ENCODE peak calls at places on chromosomes 4 and X, in six cellular contexts. O is HepG2, B is GM12891, T is K562, U is GM12878, X is endothelial cell of umbilical vein. C is an unnamed sample.
A peak's percentile ranks its signal among the peaks of the same experiment; 100 is the strongest.

GRCh38 chr4:86449746-86450145 is 89.9 kb upstream of the MAPK10 start:
- DNase-seq in O (no peak), B (no peak), T (no peak), U (no peak), X (no peak), C (no peak)

GRCh38 chrX:69170319-69170718 is 5.1 kb upstream of the PJA1 start:
- DNase-seq in O (no peak), B (no peak), T (no peak), U (no peak), X (no peak), C (no peak)

GRCh38 chrX:41599507-41599906 is 89.3 kb upstream of the GPR34 start:
- DNase-seq in O (no peak), B (no peak), T (no peak), U (no peak), X (no peak), C (no peak)

GRCh38 chrX:54978448-54978847 is 15.5 kb downstream of the PFKFB1 start:
- DNase-seq in O (peak; percentile 61), B (no peak), T (no peak), U (no peak), X (peak; percentile 1), C (no peak)

GRCh38 chr4:56739104-56739777 is 58.1 kb upstream of the HOPX start:
- DNase-seq in O (no peak), B (no peak), T (no peak), U (no peak), X (no peak), C (no peak)

GRCh38 chr4:13860126-13860525 is 232.6 kb upstream of the BOD1L1 start:
- DNase-seq in O (peak; percentile 60), B (no peak), T (no peak), U (no peak), X (no peak), C (no peak)

GRCh38 chrX:13652256-13653021 is 502 bp upstream of the TCEANC start:
- DNase-seq in O (no peak), B (no peak), T (peak; percentile 26), U (no peak), X (peak; percentile 76), C (no peak)

GRCh38 chr4:39823193-39823592 is 125.3 kb downstream of the UBE2K start:
- DNase-seq in O (no peak), B (no peak), T (no peak), U (no peak), X (no peak), C (no peak)

GRCh38 chr4:98710831-98711230 is 52.4 kb upstream of the TSPAN5 start:
- DNase-seq in O (no peak), B (no peak), T (no peak), U (no peak), X (peak; percentile 31), C (no peak)

GRCh38 chr4:8870647-8871416 is 807 bp downstream of the HMX1 start:
- DNase-seq in O (no peak), B (no peak), T (no peak), U (no peak), X (no peak), C (no peak)

GRCh38 chr4:108426493-108426892 is 193.9 kb upstream of the RPL34 start:
- DNase-seq in O (no peak), B (no peak), T (no peak), U (no peak), X (no peak), C (no peak)
- TF ChIP-seq POLR2AphosphoS5 in O (no peak), B (no peak), T (no peak), U (no peak), X (no peak), C (no peak)

GRCh38 chr4:133145241-133145640 is 3.9 kb upstream of the PCDH10 start:
- DNase-seq in O (no peak), B (no peak), T (no peak), U (no peak), X (no peak), C (no peak)

GRCh38 chr4:133146574-133147198 is 2.4 kb upstream of the PCDH10 start:
- DNase-seq in O (peak; percentile 15), B (peak; percentile 21), T (peak; percentile 23), U (no peak), X (peak; percentile 88), C (no peak)

GRCh38 chr4:133146192-133146573 is 2.9 kb upstream of the PCDH10 start:
- DNase-seq in O (no peak), B (no peak), T (no peak), U (no peak), X (no peak), C (no peak)

GRCh38 chr4:133147365-133147821 is 1.7 kb upstream of the PCDH10 start:
- DNase-seq in O (no peak), B (no peak), T (no peak), U (no peak), X (peak; percentile 48), C (no peak)

DNA sequence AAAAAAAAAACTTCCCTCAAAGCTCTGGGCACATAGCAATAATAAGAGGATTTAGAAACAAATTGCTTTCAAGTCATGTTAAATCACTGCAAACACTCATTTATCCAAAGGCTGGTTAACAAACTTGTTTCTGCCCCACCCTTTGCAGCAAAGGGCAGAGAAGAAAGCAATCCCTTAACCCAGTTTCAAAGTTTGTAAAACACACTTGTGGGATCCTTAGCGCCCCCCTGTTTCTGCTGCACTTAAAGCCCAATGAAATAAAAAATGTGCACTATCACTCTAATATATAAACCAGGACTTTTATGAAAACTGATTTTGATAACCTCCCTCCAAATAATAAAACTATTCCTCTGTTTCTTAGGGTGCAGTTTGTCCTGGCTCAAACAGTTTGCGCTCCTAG is 3.3 kb upstream of the PCDH10 start:
- DNase-seq in O (no peak), B (no peak), T (no peak), U (no peak), X (peak; percentile 52), C (no peak)
- TF ChIP-seq POLR2AphosphoS5 in O (no peak), B (no peak), T (no peak), U (no peak), X (no peak), C (no peak)

DNA sequence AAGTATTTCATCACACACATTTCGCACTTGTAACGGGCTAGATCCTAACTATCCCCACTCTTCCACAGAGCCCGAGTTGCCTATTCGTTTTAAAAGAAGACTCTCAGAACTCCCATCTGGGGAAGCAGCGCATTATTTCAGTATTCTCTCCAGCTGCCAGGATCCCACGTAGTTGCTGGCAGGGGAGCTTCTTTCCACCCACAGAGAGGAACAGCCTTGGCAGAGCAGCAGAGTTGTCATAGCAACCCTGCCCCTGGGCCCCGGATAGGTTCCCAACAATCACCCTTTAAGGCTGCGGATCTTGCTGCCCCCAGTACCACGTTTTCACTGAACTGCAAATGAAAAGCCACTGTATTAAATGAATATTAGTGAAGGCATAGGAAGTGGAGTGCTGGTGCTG is 106.7 kb downstream of the GPM6A start:
- DNase-seq in O (no peak), B (no peak), T (no peak), U (no peak), X (no peak), C (no peak)
- TF ChIP-seq POLR2AphosphoS5 in O (no peak), B (no peak), T (no peak), U (no peak), X (no peak), C (no peak)

DNA sequence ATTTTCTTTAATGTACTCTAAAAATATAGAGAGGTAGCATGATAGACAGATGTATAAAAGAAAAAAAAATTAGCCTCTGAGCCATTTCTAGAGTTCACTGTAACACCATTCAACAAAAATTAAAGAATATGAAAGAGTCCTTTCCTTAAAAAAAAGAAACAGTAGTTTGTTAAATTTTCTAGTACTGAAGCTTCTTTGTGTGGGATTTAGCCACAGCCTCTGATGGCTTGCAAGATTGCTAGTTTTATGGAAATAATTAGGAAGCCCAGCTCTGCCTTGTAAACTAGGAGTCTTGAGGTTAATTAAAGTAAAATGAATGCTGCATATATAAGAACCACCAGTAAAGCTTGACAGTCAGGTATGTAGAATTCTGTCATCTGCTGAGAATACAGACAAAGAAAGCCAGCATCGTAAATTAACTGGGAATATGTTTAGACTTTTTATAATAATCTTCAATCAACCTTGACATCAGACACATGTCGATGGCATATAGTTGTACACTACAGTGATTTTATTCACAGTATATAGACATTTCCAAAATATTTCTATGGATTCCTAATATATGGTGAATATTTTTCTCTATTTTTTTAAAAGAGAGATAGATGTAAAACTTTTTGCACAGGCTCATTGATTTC is 44.8 kb upstream of the NEIL3 start:
- DNase-seq in O (no peak), B (no peak), T (no peak), U (no peak), X (no peak), C (no peak)
- TF ChIP-seq POLR2AphosphoS5 in O (no peak), B (no peak), T (no peak), U (no peak), X (no peak), C (no peak)

GRCh38 chrX:43655961-43656494 is at the start of gene MAOA:
- DNase-seq in O (peak; percentile 18), B (no peak), T (no peak), U (no peak), X (peak; percentile 59), C (no peak)

GRCh38 chrX:43655151-43655676 is 885 bp upstream of the MAOA start:
- DNase-seq in O (no peak), B (no peak), T (no peak), U (no peak), X (peak; percentile 36), C (no peak)

GRCh38 chrX:43654431-43655150 is 1.5 kb upstream of the MAOA start:
- DNase-seq in O (peak; percentile 85), B (peak; percentile 58), T (peak; percentile 82), U (peak; percentile 19), X (peak; percentile 92), C (peak; percentile 61)
- TF ChIP-seq POLR2AphosphoS5 in O (peak; percentile 49), B (no peak), T (no peak), U (no peak), X (peak; percentile 38), C (no peak)

DNA sequence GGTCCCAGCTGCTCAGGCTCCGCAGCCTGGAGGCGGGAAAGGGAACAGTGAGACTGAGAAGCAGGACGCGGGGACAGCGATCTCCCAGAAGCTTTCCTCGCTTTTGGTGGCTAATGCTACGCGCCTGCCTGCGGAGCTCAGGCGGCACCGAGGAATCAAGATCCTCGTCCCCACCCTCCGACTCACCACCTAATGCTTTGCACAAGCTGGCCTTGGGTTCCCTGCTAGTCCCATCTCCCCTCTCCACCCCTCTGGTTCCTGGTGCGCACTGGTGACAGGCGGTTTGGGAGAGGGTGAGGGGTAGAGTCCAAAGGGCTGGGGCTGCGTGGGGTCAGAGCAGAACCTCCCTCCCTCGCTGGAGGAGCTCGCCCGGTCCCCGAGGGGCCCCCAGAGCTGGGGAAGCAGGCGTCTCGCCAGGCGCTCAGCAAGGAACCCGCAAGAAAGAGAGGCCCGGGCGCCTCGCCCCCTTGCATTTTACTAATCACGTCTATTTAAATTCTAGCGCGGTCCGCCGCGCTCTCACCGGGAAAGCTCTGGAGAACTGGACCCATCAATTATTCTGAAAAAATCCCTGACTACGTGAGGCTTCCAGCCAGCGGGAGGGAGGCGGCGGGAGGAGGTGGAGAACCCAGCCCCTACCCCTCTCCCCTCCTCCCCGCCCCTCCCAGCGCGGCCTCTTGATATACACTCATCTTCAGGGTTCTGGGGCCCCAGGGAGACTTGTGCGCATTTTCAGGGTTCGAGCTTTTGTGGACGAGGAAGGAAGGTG is 9.1 kb downstream of the POU4F2 start:
- DNase-seq in O (no peak), B (no peak), T (no peak), U (no peak), X (no peak), C (no peak)
- TF ChIP-seq POLR2AphosphoS5 in O (no peak), B (no peak), T (no peak), U (no peak), X (no peak), C (no peak)

GRCh38 chrX:71911023-71911730 is 532 bp downstream of the NHSL2 start:
- DNase-seq in O (no peak), B (no peak), T (no peak), U (no peak), X (no peak), C (no peak)
- TF ChIP-seq POLR2AphosphoS5 in O (no peak), B (no peak), T (no peak), U (no peak), X (no peak), C (no peak)

C was measured in GM12892.